ENCODE peak calls at places on chromosomes 16 and 17, in six cellular contexts. O, Q, B, I, C and F are unnamed samples.

GRCh38 chr17:82858376-82859126 is 18.7 kb upstream of the ZNF750 start:
- DNase-seq in O (no peak), Q (no peak), B (peak; percentile 16), I (no peak), C (no peak), F (no peak)

GRCh38 chr17:77492446-77493237 is 351.9 kb downstream of the SEC14L1 start:
- DNase-seq in O (no peak), Q (no peak), B (no peak), I (no peak), C (no peak), F (no peak)

GRCh38 chr17:13194887-13195286 is 177.1 kb upstream of the ELAC2 start:
- DNase-seq in O (no peak), Q (no peak), B (no peak), I (no peak), C (no peak), F (no peak)

GRCh38 chr17:66514227-66514806 is 211.9 kb downstream of the PRKCA start:
- DNase-seq in O (no peak), Q (no peak), B (no peak), I (peak; percentile 37), C (peak; percentile 70), F (no peak)

GRCh38 chr17:6559753-6560215 is 3.4 kb upstream of the PITPNM3 start:
- DNase-seq in O (no peak), Q (no peak), B (no peak), I (no peak), C (no peak), F (no peak)

GRCh38 chr16:77548766-77549165 is 113.9 kb upstream of the ADAMTS18 start:
- DNase-seq in O (no peak), Q (no peak), B (no peak), I (no peak), C (peak; percentile 11), F (no peak)

GRCh38 chr17:161481-161880 is 20.0 kb downstream of the DOC2B start:
- DNase-seq in O (no peak), Q (no peak), B (no peak), I (no peak), C (no peak), F (no peak)

GRCh38 chr16:14496786-14497185 is 133.3 kb downstream of the PARN start:
- DNase-seq in O (no peak), Q (no peak), B (no peak), I (no peak), C (no peak), F (no peak)

GRCh38 chr17:42090964-42091790 is 7.1 kb downstream of the ZNF385C start:
- DNase-seq in O (no peak), Q (no peak), B (no peak), I (no peak), C (no peak), F (no peak)

GRCh38 chr17:17126131-17127110 is 79.7 kb downstream of the PLD6 start:
- DNase-seq in O (no peak), Q (no peak), B (no peak), I (no peak), C (no peak), F (no peak)

GRCh38 chr17:17874478-17874877 is 37.7 kb upstream of the SREBF1 start:
- DNase-seq in O (peak; percentile 44), Q (no peak), B (no peak), I (no peak), C (peak; percentile 94), F (no peak)

GRCh38 chr16:69754143-69754468 is 620 bp downstream of the NOB1 start:
- DNase-seq in O (no peak), Q (no peak), B (no peak), I (no peak), C (no peak), F (no peak)

GRCh38 chr17:50817838-50818237 is 17.5 kb upstream of the WFIKKN2 start:
- DNase-seq in O (no peak), Q (no peak), B (no peak), I (no peak), C (no peak), F (no peak)

GRCh38 chr17:73251871-73252270 is 9.8 kb downstream of the CPSF4L start:
- DNase-seq in O (no peak), Q (no peak), B (no peak), I (no peak), C (no peak), F (no peak)

GRCh38 chr16:8936421-8936820 is 27.3 kb downstream of the USP7 start:
- DNase-seq in O (no peak), Q (peak; percentile 9), B (peak; percentile 68), I (peak; percentile 80), C (peak; percentile 27), F (peak; percentile 70)

GRCh38 chr17:62827722-62828498 is 19.8 kb upstream of the MARCHF10 start:
- DNase-seq in O (no peak), Q (no peak), B (no peak), I (no peak), C (peak; percentile 41), F (no peak)

GRCh38 chr16:89863741-89864391 is 9.5 kb upstream of the TCF25 start:
- DNase-seq in O (no peak), Q (no peak), B (peak; percentile 37), I (peak; percentile 65), C (no peak), F (no peak)

GRCh38 chr16:70476272-70477020 is 22.1 kb downstream of the FCSK start:
- DNase-seq in O (peak; percentile 50), Q (no peak), B (no peak), I (peak; percentile 89), C (peak; percentile 66), F (no peak)

GRCh38 chr17:4940625-4941021 is 555 bp downstream of the RNF167 start:
- DNase-seq in O (no peak), Q (no peak), B (peak; percentile 43), I (peak; percentile 70), C (no peak), F (no peak)

GRCh38 chr17:72175787-72176515 is 55.1 kb downstream of the SOX9 start:
- DNase-seq in O (no peak), Q (no peak), B (no peak), I (no peak), C (no peak), F (no peak)

GRCh38 chr17:7281074-7281952 is at the start of gene SLC2A4:
- DNase-seq in O (peak; percentile 77), Q (peak; percentile 93), B (peak; percentile 64), I (peak; percentile 86), C (peak; percentile 90), F (peak; percentile 95)

GRCh38 chr16:89448656-89449055 is 41.7 kb downstream of the ANKRD11 start:
- DNase-seq in O (no peak), Q (no peak), B (no peak), I (no peak), C (no peak), F (no peak)

GRCh38 chr16:22694887-22695382 is 119.0 kb upstream of the HS3ST2 start:
- DNase-seq in O (peak; percentile 61), Q (no peak), B (no peak), I (no peak), C (peak; percentile 91), F (no peak)

GRCh38 chr17:15498107-15498506 is 30.7 kb upstream of the CDRT4 start:
- DNase-seq in O (no peak), Q (no peak), B (no peak), I (peak; percentile 17), C (no peak), F (no peak)

GRCh38 chr17:28918295-28918694 is 15.4 kb upstream of the DHRS13 start:
- DNase-seq in O (no peak), Q (no peak), B (no peak), I (no peak), C (no peak), F (no peak)

GRCh38 chr17:47717261-47717697 is 15.8 kb upstream of the TBX21 start:
- DNase-seq in O (no peak), Q (no peak), B (no peak), I (peak; percentile 43), C (no peak), F (no peak)

GRCh38 chr16:30000768-30001631 is 5.0 kb downstream of the INO80E start:
- DNase-seq in O (no peak), Q (no peak), B (no peak), I (no peak), C (no peak), F (no peak)

GRCh38 chr16:8720080-8720966 is 45.9 kb downstream of the ABAT start:
- DNase-seq in O (no peak), Q (peak; percentile 81), B (no peak), I (no peak), C (no peak), F (peak; percentile 85)